ENCODE peak calls at places on chromosomes 12 and 14, in five cellular contexts. Q is A172, E is cardiac muscle cell, D is cortex of kidney, M is T-cell. H is an unnamed sample.

GRCh38 chr12:52342781-52343490 is 21.7 kb upstream of the KRT83 start:
- DNase-seq in Q (no peak), E (no peak), D (no peak), M (no peak), H (no peak)

GRCh38 chr12:39443704-39444234 is 849 bp upstream of the KIF21A start:
- DNase-seq in Q (no peak), E (peak), D (no peak), M (no peak), H (no peak)

GRCh38 chr12:18454330-18454729 is 193.0 kb downstream of the PIK3C2G start:
- DNase-seq in Q (no peak), E (no peak), D (no peak), M (no peak), H (no peak)

GRCh38 chr12:92602930-92603623 is 99.7 kb upstream of the PLEKHG7 start:
- DNase-seq in Q (no peak), E (no peak), D (no peak), M (no peak), H (no peak)

GRCh38 chr12:117037296-117038022 is 61.8 kb downstream of the TESC start:
- DNase-seq in Q (no peak), E (no peak), D (no peak), M (no peak), H (no peak)

GRCh38 chr12:106302401-106303201 is at the start of gene TCP11L2:
- DNase-seq in Q (peak), E (peak), D (peak), M (peak), H (no peak)

GRCh38 chr12:54932691-54933090 is 51.9 kb downstream of the TESPA1 start:
- DNase-seq in Q (peak), E (peak), D (no peak), M (no peak), H (peak)

GRCh38 chr12:57092876-57093411 is 4.0 kb downstream of the NAB2 start:
- DNase-seq in Q (no peak), E (no peak), D (no peak), M (no peak), H (no peak)

GRCh38 chr12:115569694-115570093 is 707.8 kb downstream of the MED13L start:
- DNase-seq in Q (no peak), E (no peak), D (no peak), M (no peak), H (no peak)

GRCh38 chr14:37247777-37248461 is 50.2 kb downstream of the MIPOL1 start:
- DNase-seq in Q (no peak), E (no peak), D (no peak), M (no peak), H (no peak)